ENCODE peak calls at places on chromosomes 7 and 10, in six cellular contexts. Q is aorta, Y is mesendoderm, I is ovary, N is brain microvascular endothelial cell, K is IMR-90. X is an unnamed sample.

GRCh38 chr10:24493168-24493567 is 230.5 kb downstream of the ARHGAP21 start:
- DNase-seq in Q (no peak), Y (peak; percentile 2), I (no peak), N (no peak), K (no peak), X (no peak)

GRCh38 chr10:64959116-64959515 is 1437.9 kb downstream of the REEP3 start:
- DNase-seq in Q (no peak), Y (no peak), I (no peak), N (no peak), K (no peak), X (no peak)

GRCh38 chr7:95201718-95202117 is 122.6 kb downstream of the PON1 start:
- DNase-seq in Q (no peak), Y (no peak), I (no peak), N (no peak), K (no peak), X (no peak)

GRCh38 chr10:5575482-5576153 is 50.9 kb downstream of the CALML3 start:
- DNase-seq in Q (no peak), Y (no peak), I (peak; percentile 63), N (no peak), K (peak; percentile 78), X (no peak)

GRCh38 chr7:128121731-128122576 is 90.7 kb upstream of the LRRC4 start:
- DNase-seq in Q (no peak), Y (no peak), I (peak; percentile 65), N (no peak), K (no peak), X (peak; percentile 12)

GRCh38 chr10:30454744-30455498 is 20.9 kb downstream of the MAP3K8 start:
- DNase-seq in Q (no peak), Y (no peak), I (no peak), N (peak; percentile 72), K (peak; percentile 86), X (no peak)

GRCh38 chr10:63236113-63236935 is 103.2 kb downstream of the NRBF2 start:
- DNase-seq in Q (no peak), Y (peak; percentile 41), I (no peak), N (peak; percentile 77), K (peak; percentile 96), X (peak; percentile 90)

GRCh38 chr7:145005601-145006000 is 169.7 kb upstream of the TPK1 start:
- DNase-seq in Q (no peak), Y (no peak), I (no peak), N (no peak), K (no peak), X (no peak)

GRCh38 chr7:159144756-159145543 is at the start of gene VIPR2:
- DNase-seq in Q (no peak), Y (no peak), I (peak; percentile 80), N (no peak), K (no peak), X (no peak)
- H3K4me3 ChIP-seq in Q (peak within 1 kb of the TSS; percentile 92), Y (peak within 1 kb of the TSS; percentile 26), I (peak within 1 kb of the TSS; percentile 57), N (no peak within 1 kb of the TSS), K (no peak within 1 kb of the TSS), X (no peak within 1 kb of the TSS)

GRCh38 chr7:27113991-27114866 is 11.7 kb upstream of the HOXA2 start:
- DNase-seq in Q (peak; percentile 81), Y (no peak), I (peak; percentile 46), N (no peak), K (peak; percentile 69), X (no peak)
- H3K27me3 ChIP-seq in Q (no peaks in the 10 kb centered on the region), Y (peaks cover 88% of the 10 kb centered on the region), I (peaks cover 3% of the 10 kb centered on the region), N (peaks cover 92% of the 10 kb centered on the region), K (no peaks in the 10 kb centered on the region), X (no peaks in the 10 kb centered on the region)

DNA sequence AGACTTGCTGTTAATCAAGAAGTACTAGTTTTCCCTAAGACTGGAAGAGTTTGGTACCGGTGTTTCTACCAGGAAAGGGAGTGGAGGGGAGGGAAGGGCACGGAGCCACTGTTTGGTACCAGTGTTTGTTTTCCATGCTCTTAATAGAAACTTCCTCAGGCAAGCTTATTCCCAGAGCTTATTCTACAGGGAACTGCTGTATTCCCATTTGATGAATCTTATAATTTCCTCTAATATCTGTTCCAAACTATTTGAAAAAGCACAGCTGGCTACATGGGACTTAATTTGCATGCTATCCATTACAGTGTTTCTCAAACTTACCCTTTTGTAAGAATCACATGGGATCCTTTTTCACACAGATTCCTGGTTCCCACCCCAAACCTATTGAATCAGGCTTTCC is 23.7 kb downstream of the SLC26A4 start:
- DNase-seq in Q (no peak), Y (no peak), I (no peak), N (no peak), K (no peak), X (no peak)
- H3K4me3 ChIP-seq in Q (no peak overlapping the region), Y (no peak overlapping the region), I (no peak overlapping the region), N (no peak overlapping the region), K (no peak overlapping the region), X (no peak overlapping the region)

GRCh38 chr7:44104880-44105771 is 981 bp downstream of the AEBP1 start:
- DNase-seq in Q (peak; percentile 76), Y (peak; percentile 81), I (peak; percentile 74), N (peak; percentile 34), K (peak; percentile 46), X (peak; percentile 81)

GRCh38 chr7:44103941-44104879 is at the start of gene AEBP1:
- DNase-seq in Q (peak; percentile 74), Y (peak; percentile 64), I (peak; percentile 78), N (no peak), K (no peak), X (no peak)

GRCh38 chr7:44106311-44107065 is 2.3 kb downstream of the AEBP1 start:
- DNase-seq in Q (peak; percentile 44), Y (no peak), I (no peak), N (no peak), K (no peak), X (no peak)

GRCh38 chr7:44107116-44107960 is 3.2 kb downstream of the AEBP1 start:
- DNase-seq in Q (peak; percentile 53), Y (no peak), I (no peak), N (no peak), K (no peak), X (no peak)

DNA sequence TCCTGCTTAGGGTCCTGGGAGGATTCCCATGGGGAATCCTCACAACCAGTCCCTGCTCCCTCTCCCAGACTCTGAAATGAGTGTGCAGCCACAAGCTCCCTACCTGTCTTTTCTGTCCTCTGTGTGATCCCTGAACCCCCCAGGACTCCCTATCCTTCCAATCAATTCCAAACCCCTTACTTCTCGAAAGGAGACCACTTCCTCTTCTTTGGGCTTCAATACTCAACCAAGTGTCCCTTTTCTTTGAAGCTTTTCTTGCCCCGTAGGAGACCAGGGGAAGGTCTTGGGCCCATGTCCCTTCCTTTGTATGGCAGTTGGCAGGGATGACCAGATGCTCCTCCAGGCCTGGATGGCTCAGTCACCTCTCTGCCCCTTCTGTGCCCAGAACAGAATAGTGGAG is 1.7 kb downstream of the AEBP1 start:
- DNase-seq in Q (no peak), Y (no peak), I (no peak), N (no peak), K (no peak), X (no peak)
- H3K27me3 ChIP-seq in Q (no peaks in the 10 kb centered on the region), Y (no peaks in the 10 kb centered on the region), I (no peaks in the 10 kb centered on the region), N (no peaks in the 10 kb centered on the region), K (no peaks in the 10 kb centered on the region), X (no peaks in the 10 kb centered on the region)

GRCh38 chr10:31959461-31960173 is 31.0 kb upstream of the ARHGAP12 start:
- DNase-seq in Q (no peak), Y (no peak), I (no peak), N (no peak), K (no peak), X (no peak)

GRCh38 chr10:31961675-31962074 is 33.0 kb upstream of the ARHGAP12 start:
- DNase-seq in Q (no peak), Y (no peak), I (no peak), N (peak; percentile 41), K (peak; percentile 64), X (no peak)

GRCh38 chr10:31963598-31963980 is 35.0 kb upstream of the ARHGAP12 start:
- DNase-seq in Q (no peak), Y (peak; percentile 22), I (no peak), N (no peak), K (no peak), X (no peak)

GRCh38 chr10:31962826-31963597 is 34.4 kb upstream of the ARHGAP12 start:
- DNase-seq in Q (no peak), Y (peak; percentile 50), I (no peak), N (no peak), K (no peak), X (no peak)

DNA sequence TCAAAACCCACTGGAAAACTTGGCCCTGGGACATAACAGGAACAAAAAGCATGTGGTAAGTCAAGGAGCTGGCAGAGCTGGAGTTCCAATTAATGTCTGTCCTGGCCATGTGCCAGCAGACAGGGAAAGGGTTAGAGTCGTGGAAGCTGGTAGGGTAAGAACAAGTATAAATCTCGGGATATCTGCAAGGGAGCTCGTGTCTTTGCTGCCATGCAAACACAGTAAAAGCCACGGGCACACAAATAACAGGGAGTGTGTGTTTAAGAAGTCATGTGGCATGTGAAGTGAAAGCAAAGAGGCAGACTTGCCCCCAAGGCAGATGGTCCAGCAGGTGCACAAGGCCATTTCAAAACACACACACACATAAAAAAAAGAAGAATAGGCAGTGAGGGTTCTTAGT is 32.6 kb upstream of the ARHGAP12 start:
- DNase-seq in Q (no peak), Y (no peak), I (no peak), N (no peak), K (no peak), X (no peak)
- H3K4me3 ChIP-seq in Q (no peak overlapping the region), Y (no peak overlapping the region), I (no peak overlapping the region), N (no peak overlapping the region), K (no peak overlapping the region), X (no peak overlapping the region)

DNA sequence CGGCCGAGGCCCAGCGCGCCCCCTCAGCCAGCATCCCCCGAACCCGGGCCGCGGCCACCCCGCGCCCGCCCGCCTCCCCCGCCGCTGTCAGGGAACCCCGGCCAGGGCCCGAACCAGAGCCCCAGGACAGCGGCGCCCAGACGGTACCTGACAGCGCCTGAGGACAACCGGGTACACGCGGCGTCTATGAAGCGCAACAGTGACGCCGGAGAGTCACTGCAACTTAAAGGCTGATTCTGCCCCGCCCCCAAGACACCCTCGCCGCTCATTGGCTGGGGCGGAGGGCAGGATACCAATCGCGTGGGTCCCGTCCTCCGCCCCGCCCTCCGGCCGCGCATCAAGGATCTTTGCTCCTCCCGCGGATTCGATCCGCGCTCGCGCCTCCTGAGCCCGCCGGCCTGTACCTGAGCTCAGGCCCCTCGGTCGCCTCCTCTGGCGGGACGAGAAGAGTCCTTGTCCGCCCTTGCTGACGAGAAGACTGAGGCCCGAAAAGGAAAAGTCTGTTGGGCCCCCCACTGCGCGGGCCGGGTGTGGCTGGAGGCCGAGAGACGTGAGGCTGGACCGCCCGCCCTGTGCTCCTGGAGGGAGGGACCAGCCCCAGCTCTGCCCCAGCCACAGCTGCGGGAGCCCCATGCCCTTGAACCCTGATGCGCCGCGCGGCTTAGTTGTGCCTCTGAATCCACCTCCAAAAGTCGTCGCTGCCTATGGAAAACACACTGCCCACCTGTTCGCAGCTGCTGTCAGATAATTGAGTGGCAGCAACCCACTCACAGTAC is at the start of gene OAT:
- DNase-seq in Q (peak; percentile 98), Y (peak; percentile 99), I (peak; percentile 97), N (peak; percentile 93), K (peak; percentile 92), X (peak; percentile 72)
- H3K27me3 ChIP-seq in Q (no peaks in the 10 kb centered on the region), Y (no peaks in the 10 kb centered on the region), I (no peaks in the 10 kb centered on the region), N (no peaks in the 10 kb centered on the region), K (peaks cover 10% of the 10 kb centered on the region), X (no peaks in the 10 kb centered on the region)

DNA sequence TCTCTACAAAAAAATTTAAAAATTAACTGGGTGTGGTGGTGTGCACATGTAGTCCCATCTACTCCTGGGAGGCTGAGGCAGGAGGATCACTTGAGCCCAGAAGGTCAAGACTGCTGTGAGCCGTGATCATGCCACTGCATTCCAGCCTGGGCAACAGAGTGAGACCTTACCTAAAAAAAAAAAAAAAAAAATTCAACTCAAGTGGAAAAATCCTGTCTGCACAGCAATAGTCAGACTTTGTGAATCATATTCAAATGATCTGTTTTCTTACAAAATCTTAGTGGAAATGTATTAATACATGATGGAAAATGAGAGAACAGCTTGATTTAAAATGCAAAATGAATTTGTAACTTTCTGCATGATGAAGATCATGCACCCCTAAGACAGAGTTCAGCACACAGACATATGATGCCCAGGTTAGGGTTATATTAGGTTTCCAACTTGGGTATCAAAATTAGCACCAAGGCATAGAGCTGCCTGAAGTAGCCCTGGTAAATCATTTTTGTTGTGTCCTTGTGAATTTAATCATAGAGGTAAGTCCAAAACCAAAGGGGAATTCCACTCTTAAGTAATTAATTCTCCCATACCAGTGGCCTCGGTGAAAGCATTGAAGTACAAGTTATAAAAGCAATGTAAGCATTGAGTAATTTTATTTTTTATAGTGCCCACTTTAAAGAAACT is 93.8 kb downstream of the ADD3 start:
- DNase-seq in Q (no peak), Y (no peak), I (no peak), N (no peak), K (no peak), X (no peak)
- H3K4me3 ChIP-seq in Q (no peak overlapping the region), Y (no peak overlapping the region), I (no peak overlapping the region), N (no peak overlapping the region), K (no peak overlapping the region), X (no peak overlapping the region)